ENCODE peak calls at places on chromosomes 5 and 9, in five cellular contexts. L, A, Q, V and D are unnamed samples.

GRCh38 chr5:172720655-172721054 is 50.3 kb downstream of the DUSP1 start:
- DNase-seq in L (no peak), A (no peak), Q (no peak), V (no peak), D (no peak)

GRCh38 chr5:95283761-95284511 is 958 bp downstream of the MCTP1 start:
- DNase-seq in L (no peak), A (peak; percentile 58), Q (peak; percentile 85), V (peak; percentile 3), D (peak; percentile 33)

GRCh38 chr9:132404228-132404881 is 2.3 kb downstream of the TTF1 start:
- DNase-seq in L (no peak), A (no peak), Q (no peak), V (peak; percentile 29), D (peak; percentile 35)

GRCh38 chr5:176319827-176320554 is 41.6 kb downstream of the KIAA1191 start:
- DNase-seq in L (no peak), A (peak; percentile 18), Q (no peak), V (no peak), D (peak; percentile 3)

GRCh38 chr9:85610074-85610855 is 131.5 kb downstream of the AGTPBP1 start:
- DNase-seq in L (no peak), A (peak; percentile 82), Q (no peak), V (peak; percentile 57), D (peak; percentile 85)

GRCh38 chr5:122311888-122312669 is at the start of gene SNCAIP:
- DNase-seq in L (no peak), A (peak; percentile 65), Q (peak; percentile 80), V (peak; percentile 43), D (peak; percentile 38)

GRCh38 chr5:33148076-33148501 is 292.7 kb upstream of the TARS1 start:
- DNase-seq in L (no peak), A (no peak), Q (no peak), V (peak; percentile 88), D (no peak)

GRCh38 chr5:145937432-145938250 is 1.3 kb downstream of the SH3RF2 start:
- DNase-seq in L (no peak), A (no peak), Q (no peak), V (peak; percentile 79), D (peak; percentile 22)

GRCh38 chr9:109889456-109889855 is 109.5 kb downstream of the PALM2AKAP2 start:
- DNase-seq in L (no peak), A (peak; percentile 24), Q (no peak), V (no peak), D (no peak)

GRCh38 chr5:43416233-43416987 is 4.2 kb upstream of the CCL28 start:
- DNase-seq in L (no peak), A (no peak), Q (no peak), V (peak; percentile 45), D (no peak)

GRCh38 chr9:130480673-130481072 is 35.9 kb downstream of the ASS1 start:
- DNase-seq in L (no peak), A (no peak), Q (no peak), V (no peak), D (no peak)

GRCh38 chr5:586751-587285 is 25.3 kb upstream of the CEP72 start:
- DNase-seq in L (no peak), A (no peak), Q (no peak), V (no peak), D (no peak)

GRCh38 chr9:104784098-104784497 is 20.2 kb downstream of the NIPSNAP3B start:
- DNase-seq in L (no peak), A (peak; percentile 39), Q (no peak), V (no peak), D (peak; percentile 45)

GRCh38 chr5:136028782-136029742 is at the start of gene TGFBI:
- DNase-seq in L (no peak), A (no peak), Q (peak; percentile 87), V (no peak), D (peak; percentile 40)

GRCh38 chr9:127522727-127523126 is 71.4 kb downstream of the LRSAM1 start:
- DNase-seq in L (no peak), A (no peak), Q (no peak), V (no peak), D (no peak)

GRCh38 chr9:134612309-134612708 is 29.3 kb upstream of the COL5A1 start:
- DNase-seq in L (no peak), A (no peak), Q (no peak), V (no peak), D (no peak)

GRCh38 chr9:8486095-8486494 is 686.5 kb upstream of the DMAC1 start:
- DNase-seq in L (no peak), A (no peak), Q (no peak), V (peak; percentile 3), D (no peak)

GRCh38 chr5:109654455-109654854 is 35.3 kb upstream of the MAN2A1 start:
- DNase-seq in L (no peak), A (no peak), Q (no peak), V (no peak), D (no peak)

GRCh38 chr9:125370786-125371185 is 109.2 kb downstream of the GAPVD1 start:
- DNase-seq in L (no peak), A (no peak), Q (no peak), V (no peak), D (no peak)

GRCh38 chr5:143592648-143593047 is 189.2 kb upstream of the NR3C1 start:
- DNase-seq in L (no peak), A (peak; percentile 94), Q (no peak), V (no peak), D (peak; percentile 86)

GRCh38 chr5:32585446-32586250 is at the start of gene SUB1:
- DNase-seq in L (peak; percentile 97), A (peak; percentile 97), Q (peak; percentile 98), V (peak; percentile 78), D (peak; percentile 96)

GRCh38 chr9:130117816-130118632 is 54.2 kb upstream of the NCS1 start:
- DNase-seq in L (no peak), A (no peak), Q (peak; percentile 18), V (peak; percentile 67), D (no peak)

GRCh38 chr5:179051784-179052183 is 8.4 kb upstream of the ZNF354C start:
- DNase-seq in L (no peak), A (no peak), Q (no peak), V (no peak), D (no peak)

GRCh38 chr5:123351820-123352219 is 71.4 kb downstream of the CEP120 start:
- DNase-seq in L (no peak), A (no peak), Q (no peak), V (no peak), D (no peak)

GRCh38 chr5:41345295-41345694 is 132.0 kb upstream of the C6 start:
- DNase-seq in L (no peak), A (no peak), Q (no peak), V (peak; percentile 28), D (no peak)

GRCh38 chr5:124956471-124957029 is 210.1 kb upstream of the ZNF608 start:
- DNase-seq in L (peak; percentile 55), A (no peak), Q (no peak), V (no peak), D (no peak)

GRCh38 chr5:56706504-56706903 is 108.8 kb upstream of the MAP3K1 start:
- DNase-seq in L (no peak), A (no peak), Q (no peak), V (no peak), D (no peak)

GRCh38 chr5:177503351-177504085 is 6.1 kb downstream of the DOK3 start:
- DNase-seq in L (no peak), A (no peak), Q (no peak), V (no peak), D (no peak)

GRCh38 chr9:73807956-73808355 is 656.3 kb downstream of the ANXA1 start:
- DNase-seq in L (no peak), A (no peak), Q (no peak), V (peak; percentile 52), D (no peak)

GRCh38 chr5:133393776-133394476 is 218.4 kb downstream of the FSTL4 start:
- DNase-seq in L (no peak), A (no peak), Q (no peak), V (no peak), D (no peak)

GRCh38 chr9:7970666-7971335 is 171.2 kb upstream of the DMAC1 start:
- DNase-seq in L (no peak), A (no peak), Q (no peak), V (peak; percentile 2), D (no peak)

GRCh38 chr9:127724012-127724411 is 8.1 kb downstream of the TTC16 start:
- DNase-seq in L (no peak), A (no peak), Q (no peak), V (no peak), D (no peak)

GRCh38 chr9:137811283-137811870 is 66.2 kb upstream of the CACNA1B start:
- DNase-seq in L (no peak), A (no peak), Q (no peak), V (no peak), D (no peak)

GRCh38 chr5:56506586-56506985 is 273.5 kb upstream of the ANKRD55 start:
- DNase-seq in L (no peak), A (no peak), Q (no peak), V (no peak), D (no peak)

DNA sequence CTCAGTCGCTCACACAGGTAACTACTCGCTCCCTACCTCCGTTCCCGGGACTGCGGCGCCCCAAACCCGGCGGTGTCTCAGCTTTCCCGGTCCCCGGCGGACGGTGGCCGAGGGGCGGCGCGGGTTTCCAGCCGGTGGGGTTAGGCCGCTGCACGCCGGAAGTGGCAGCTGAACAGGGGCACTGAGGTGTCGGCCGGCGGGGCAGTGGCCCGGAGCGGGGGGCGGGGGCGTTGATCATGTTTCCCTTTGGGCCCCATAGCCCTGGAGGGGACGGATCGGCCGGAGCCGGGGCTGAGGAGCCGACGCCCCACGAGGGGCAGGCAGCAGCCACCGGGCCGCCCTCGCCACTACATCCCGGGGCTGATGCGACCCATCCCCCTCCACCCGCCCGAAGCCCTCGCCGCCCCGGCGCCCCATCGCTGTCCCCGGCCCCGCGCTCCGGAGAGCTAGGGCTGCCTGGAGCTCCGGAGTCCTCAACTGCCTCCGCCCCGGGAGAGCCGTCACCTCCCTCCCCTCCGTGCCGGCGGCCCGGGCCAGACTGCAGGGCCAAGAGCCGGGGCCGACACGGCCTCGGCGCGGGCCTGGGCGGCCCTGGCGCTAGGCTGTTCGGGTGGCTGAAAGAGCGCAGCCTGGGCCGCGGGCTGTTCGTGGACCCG is at the start of gene DCAF10:
- DNase-seq in L (peak; percentile 96), A (peak; percentile 81), Q (peak; percentile 96), V (peak; percentile 74), D (peak; percentile 93)
- TF ChIP-seq CTCF in L (no peak), A (no peak), Q (peak; percentile 26), V (no peak), D (no peak)

GRCh38 chr5:140546851-140547507 is 483 bp upstream of the EIF4EBP3 start:
- DNase-seq in L (peak; percentile 82), A (no peak), Q (peak; percentile 83), V (no peak), D (no peak)
- H3K4me3 ChIP-seq in L (peak overlapping the region; percentile 67), A (peak overlapping the region; percentile 8), Q (peak overlapping the region; percentile 46), V (peak overlapping the region; percentile 37), D (peak overlapping the region; percentile 55)

DNA sequence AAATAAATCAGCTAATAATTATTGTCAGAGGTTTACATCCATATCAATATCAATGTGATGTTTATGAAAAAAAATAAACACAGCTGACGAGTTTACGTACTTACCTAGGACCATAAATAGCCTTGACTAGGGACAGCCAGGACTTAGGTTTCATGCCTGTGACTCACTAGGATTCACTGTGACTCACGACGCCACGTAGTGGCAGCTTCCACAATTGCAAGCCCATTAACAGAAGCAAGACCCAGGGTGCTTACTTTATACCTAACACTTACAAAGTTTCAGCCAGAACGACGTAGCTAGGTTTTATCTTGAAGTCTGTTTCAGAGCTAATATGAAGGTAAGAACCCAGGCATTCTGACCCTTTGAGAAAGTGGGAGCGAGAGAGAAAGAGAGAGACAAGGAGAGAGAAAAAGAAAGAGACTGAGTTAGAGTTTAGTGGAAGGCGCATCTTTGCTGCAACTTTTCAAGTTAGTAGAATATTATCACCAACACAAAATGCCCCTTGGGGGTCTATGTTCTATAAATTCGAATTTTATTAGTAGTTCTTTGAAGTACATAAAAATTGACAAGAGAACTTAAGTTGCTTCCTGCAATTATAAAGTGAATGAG is 191.2 kb downstream of the GNA14 start:
- DNase-seq in L (peak; percentile 94), A (peak; percentile 85), Q (peak; percentile 88), V (peak; percentile 74), D (peak; percentile 88)
- TF ChIP-seq CTCF in L (peak; percentile 95), A (peak; percentile 87), Q (peak; percentile 75), V (peak; percentile 96), D (peak; percentile 86)

GRCh38 chr9:36575411-36575882 is 2.8 kb downstream of the MELK start:
- DNase-seq in L (no peak), A (no peak), Q (no peak), V (no peak), D (no peak)
- H3K4me3 ChIP-seq in L (no peak overlapping the region), A (no peak overlapping the region), Q (no peak overlapping the region), V (peak overlapping the region; percentile 7), D (peak overlapping the region; percentile 27)